ENCODE peak calls at places on chromosomes 13 and 19, in seven cellular contexts. G is T47D; K is NCI-H1048; R is stimulated activated CD4-positive, alpha-beta T cell treated with anti-CD3 and anti-CD28 coated beads, Interleukin-1b, Interleukin-23, amount 100 ng/mL, for 1 hour; J is activated gamma-delta T cell; V is Caki2; F is H4. U is an unnamed sample.

GRCh38 chr19:19348266-19348665 is 27.6 kb downstream of the MAU2 start:
- DNase-seq in G (no peak), K (no peak), R (no peak), J (no peak), V (peak; percentile 12), F (no peak), U (no peak)

GRCh38 chr19:43692882-43693281 is 22.9 kb upstream of the PLAUR start:
- DNase-seq in G (no peak), K (no peak), R (no peak), J (no peak), V (no peak), F (no peak), U (no peak)

GRCh38 chr13:102402292-102402691 is 444 bp upstream of the FGF14 start:
- DNase-seq in G (peak; percentile 18), K (no peak), R (no peak), J (no peak), V (peak; percentile 3), F (no peak), U (no peak)

GRCh38 chr19:39949026-39949747 is 14.8 kb upstream of the FCGBP start:
- DNase-seq in G (no peak), K (no peak), R (no peak), J (no peak), V (no peak), F (no peak), U (no peak)

GRCh38 chr19:45125975-45126493 is 33.1 kb downstream of the PPP1R37 start:
- DNase-seq in G (peak; percentile 82), K (no peak), R (peak; percentile 15), J (no peak), V (peak; percentile 75), F (peak; percentile 27), U (no peak)

GRCh38 chr19:2532252-2533071 is 56.5 kb downstream of the GADD45B start:
- DNase-seq in G (peak; percentile 54), K (no peak), R (no peak), J (no peak), V (peak; percentile 38), F (peak; percentile 68), U (no peak)

GRCh38 chr19:11279505-11280236 is 16.3 kb upstream of the TSPAN16 start:
- DNase-seq in G (no peak), K (no peak), R (no peak), J (no peak), V (no peak), F (no peak), U (no peak)

GRCh38 chr19:48724796-48725753 is 5.5 kb upstream of the MAMSTR start:
- DNase-seq in G (peak; percentile 63), K (no peak), R (no peak), J (no peak), V (peak; percentile 90), F (peak; percentile 96), U (no peak)

GRCh38 chr19:51615991-51616390 is 14.2 kb downstream of the SIGLEC5 start:
- DNase-seq in G (peak; percentile 93), K (no peak), R (no peak), J (no peak), V (no peak), F (no peak), U (no peak)

GRCh38 chr19:38812004-38812840 is 523 bp downstream of the LGALS4 start:
- DNase-seq in G (no peak), K (no peak), R (no peak), J (no peak), V (no peak), F (no peak), U (no peak)

U was measured in thoracic aorta.